ENCODE peak calls at places on chromosomes 12 and 14, in six cellular contexts. V is GM23338, D is PC-3, K is OCI-LY7, G is GM23248, C is hepatocyte. R is an unnamed sample. For H3K9me2, the result is how much of the 10 kb centered on the place peaks cover.

GRCh38 chr14:100199240-100199860 is 39.6 kb upstream of the YY1 start:
- DNase-seq in G (no peak), V (no peak), D (no peak), K (no peak), C (no peak), R (no peak)

GRCh38 chr12:87953257-87953860 is 75.8 kb downstream of the C12orf50 start:
- DNase-seq in K (peak), G (peak), C (peak), D (peak), V (peak), R (peak)

GRCh38 chr14:33282811-33283210 is 344.1 kb downstream of the NPAS3 start:
- DNase-seq in V (no peak), K (no peak), D (no peak), C (no peak), G (peak), R (no peak)

GRCh38 chr14:22850944-22851790 is 14.8 kb downstream of the MMP14 start:
- DNase-seq in K (no peak), C (peak), G (peak), D (peak), V (no peak), R (no peak)

GRCh38 chr12:130965214-130965613 is 11.5 kb downstream of the ADGRD1 start:
- DNase-seq in K (no peak), V (no peak), C (no peak), G (peak), D (no peak), R (no peak)

GRCh38 chr12:49827351-49828099 is 688 bp downstream of the NCKAP5L start:
- DNase-seq in K (peak), G (peak), D (peak), V (peak), C (peak), R (peak)

GRCh38 chr14:57199911-57200310 is 68.8 kb downstream of the EXOC5 start:
- DNase-seq in K (no peak), G (peak), V (no peak), D (peak), C (no peak), R (no peak)

GRCh38 chr12:120229583-120230325 is 28.8 kb upstream of the RPLP0 start:
- DNase-seq in D (peak), G (peak), V (peak), C (peak), K (no peak), R (peak)

GRCh38 chr12:112839386-112839972 is 47.9 kb downstream of the RPH3A start:
- DNase-seq in V (peak), C (peak), G (peak), D (peak), K (no peak), R (no peak)

GRCh38 chr12:72281145-72281544 is 9.0 kb downstream of the TRHDE start:
- DNase-seq in C (no peak), K (no peak), D (peak), V (no peak), G (peak), R (no peak)

GRCh38 chr12:83954939-83955601 is 957.5 kb downstream of the SLC6A15 start:
- DNase-seq in G (peak), D (peak), K (no peak), C (peak), V (peak), R (no peak)

GRCh38 chr14:65937079-65937803 is 524.7 kb downstream of the FUT8 start:
- DNase-seq in D (no peak), K (no peak), C (no peak), G (no peak), V (peak), R (no peak)

GRCh38 chr12:8544295-8544694 is 3.6 kb upstream of the CLEC4E start:
- DNase-seq in K (peak), G (peak), C (peak), V (peak), D (peak), R (peak)

GRCh38 chr12:8541591-8541990 is 886 bp upstream of the CLEC4E start:
- DNase-seq in D (no peak), G (no peak), V (no peak), C (no peak), K (no peak), R (no peak)
- H3K4me3 ChIP-seq in D (no peak), G (no peak), V (no peak), C (no peak), K (no peak), R (no peak)

DNA sequence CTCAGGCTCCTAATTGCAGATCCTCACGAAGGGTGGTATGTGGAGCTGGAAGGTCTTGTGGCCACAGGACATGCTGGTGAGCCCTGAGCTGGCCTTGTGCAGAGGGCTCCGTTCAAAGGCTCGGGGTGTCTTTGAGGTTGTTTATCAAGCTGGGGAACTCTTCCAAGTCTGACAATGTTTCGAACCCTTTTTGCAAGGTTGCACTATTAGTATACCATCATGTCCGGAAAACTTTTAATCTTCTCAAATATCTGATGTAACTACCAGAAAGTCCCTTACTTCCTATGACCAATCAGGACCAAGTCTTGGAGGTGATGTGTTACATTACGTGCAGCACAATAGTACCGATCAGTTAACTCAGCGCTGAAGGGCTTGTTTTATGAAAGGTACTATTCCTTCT is 21.5 kb downstream of the UBR7 start:
- DNase-seq in C (no peak), G (no peak), K (no peak), D (no peak), V (no peak), R (no peak)
- H3K9me2 ChIP-seq in C (under half), G (under half), K (under half), D (under half), V (under half), R (under half)

GRCh38 chr12:93857917-93858513 is 180.8 kb downstream of the CRADD start:
- DNase-seq in D (no peak), C (no peak), G (no peak), V (no peak), K (no peak), R (no peak)
- H3K4me3 ChIP-seq in D (no peak), C (no peak), G (no peak), V (no peak), K (no peak), R (no peak)

DNA sequence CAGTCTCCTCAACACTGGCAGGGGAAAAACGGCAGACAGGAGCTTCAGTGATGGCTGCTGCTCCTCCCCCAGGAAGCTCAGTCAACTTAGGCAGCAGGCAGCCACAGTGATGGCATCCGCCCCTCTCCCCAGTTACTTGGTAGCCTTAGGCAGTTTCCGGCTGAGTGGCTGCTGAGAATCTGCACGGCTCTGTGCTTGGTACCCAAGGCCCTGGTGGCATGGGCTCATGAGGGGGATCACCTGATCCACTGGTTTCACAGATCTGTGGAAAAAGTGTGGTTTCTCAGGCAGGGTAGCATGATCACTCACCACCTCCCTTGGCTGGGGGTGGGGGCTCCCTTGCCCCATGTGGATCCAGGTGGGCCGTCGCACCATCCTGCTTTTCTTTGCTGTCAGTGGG is 244.6 kb upstream of the MDGA2 start:
- DNase-seq in V (no peak), G (no peak), D (no peak), K (no peak), C (no peak), R (no peak)
- H3K9me2 ChIP-seq in V (under half), G (under half), D (under half), K (under half), C (under half), R (under half)

GRCh38 chr14:92039720-92040430 is at the start of gene TRIP11:
- DNase-seq in V (peak), C (peak), K (peak), D (peak), G (peak), R (peak)

GRCh38 chr14:92039073-92039719 is 663 bp downstream of the TRIP11 start:
- DNase-seq in C (peak), V (peak), D (peak), K (no peak), G (peak), R (peak)

GRCh38 chr14:92037989-92038388 is 1.9 kb downstream of the TRIP11 start:
- DNase-seq in G (peak), D (peak), C (no peak), K (no peak), V (no peak), R (peak)

GRCh38 chr14:92040431-92041040 is 677 bp upstream of the TRIP11 start:
- DNase-seq in K (peak), D (peak), V (peak), G (peak), C (peak), R (peak)

DNA sequence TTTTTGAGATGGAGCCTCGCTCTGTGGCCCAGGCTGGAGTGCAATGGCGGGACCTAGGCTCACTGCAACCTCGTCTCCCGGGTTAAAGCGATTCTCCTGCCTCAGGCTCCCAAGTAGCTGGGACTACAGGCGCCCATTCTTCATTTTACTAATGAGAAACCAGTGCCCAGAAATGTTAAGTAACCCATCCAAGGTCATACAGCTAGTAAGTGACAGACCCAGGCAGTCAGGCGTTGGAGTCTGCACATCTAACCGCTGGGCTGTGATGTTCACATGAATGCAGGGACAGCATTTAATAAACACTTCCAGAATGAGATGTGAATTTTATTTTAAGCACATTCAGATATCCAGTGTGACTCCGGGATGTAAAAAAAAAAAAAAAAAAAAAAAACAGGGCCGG is 1.3 kb upstream of the TRIP11 start:
- DNase-seq in V (no peak), C (no peak), K (peak), D (no peak), G (peak), R (no peak)
- H3K4me3 ChIP-seq in V (peak), C (no peak), K (peak), D (peak), G (peak), R (peak)

GRCh38 chr12:106359620-106360399 is 2.3 kb downstream of the POLR3B start:
- DNase-seq in K (no peak), G (no peak), C (peak), D (no peak), V (no peak), R (no peak)
- H3K9me2 ChIP-seq in K (under half), G (under half), C (under half), D (under half), V (under half), R (under half)